ENCODE peak calls at places on chromosome 1, in seven cellular contexts. C is hypothalamus; J is activated T-cell treated with anti-CD3 and anti-CD28 coated beads for 1 hour; Y is thyroid gland; G is stimulated activated CD4-positive, alpha-beta T cell treated with anti-CD3 and anti-CD28 coated beads, TNF-alpha, amount 100 ng/mL, for 48 hours; L is NCI-H2107; X is HS-5. Q is an unnamed sample.

GRCh38 chr1:180268556-180269044 is 38.5 kb downstream of the LHX4 start:
- DNase-seq in J (no peak), G (no peak), X (no peak), L (no peak), Y (no peak), C (no peak), Q (no peak)

GRCh38 chr1:10674222-10674621 is 122.2 kb downstream of the CASZ1 start:
- DNase-seq in L (no peak), J (no peak), C (no peak), X (no peak), Y (no peak), G (no peak), Q (no peak)

GRCh38 chr1:185534806-185535205 is 199.4 kb upstream of the HMCN1 start:
- DNase-seq in C (no peak), J (no peak), L (no peak), X (no peak), G (no peak), Y (peak), Q (peak)

GRCh38 chr1:231062500-231063270 is 22.6 kb upstream of the FAM89A start:
- DNase-seq in J (no peak), G (no peak), C (no peak), Y (no peak), X (no peak), L (no peak), Q (no peak)

GRCh38 chr1:63643517-63643916 is 50.3 kb downstream of the PGM1 start:
- DNase-seq in Y (no peak), J (no peak), G (no peak), C (no peak), L (no peak), X (no peak), Q (no peak)

GRCh38 chr1:45804671-45804973 is 1.2 kb downstream of the MAST2 start:
- DNase-seq in Y (no peak), G (no peak), L (no peak), X (no peak), J (no peak), C (no peak), Q (no peak)

GRCh38 chr1:117671781-117672501 is 66.1 kb downstream of the TENT5C start:
- DNase-seq in X (no peak), J (no peak), Y (peak), G (no peak), C (no peak), L (no peak), Q (peak)

GRCh38 chr1:110171134-110171733 is 20.9 kb downstream of the SLC6A17 start:
- DNase-seq in C (no peak), G (no peak), L (no peak), X (no peak), Y (peak), J (no peak), Q (no peak)

GRCh38 chr1:86409416-86410021 is 13.4 kb upstream of the ODF2L start:
- DNase-seq in X (peak), Y (no peak), C (no peak), L (peak), G (no peak), J (no peak), Q (no peak)